ENCODE peak calls at places on chromosome 5, in seven cellular contexts. P, H, B, Q, I, T and E are unnamed samples.

GRCh38 chr5:61332891-61333350 is 863 bp downstream of the ZSWIM6 start:
- DNase-seq in P (no peak), H (no peak), B (peak; percentile 63), Q (peak; percentile 91), I (peak; percentile 69), T (peak; percentile 76), E (no peak)

GRCh38 chr5:93926831-93927600 is 185.6 kb upstream of the POU5F2 start:
- DNase-seq in P (no peak), H (no peak), B (no peak), Q (peak; percentile 58), I (no peak), T (peak; percentile 47), E (no peak)

GRCh38 chr5:54905942-54906537 is 79.4 kb downstream of the ESM1 start:
- DNase-seq in P (peak; percentile 21), H (peak; percentile 37), B (peak; percentile 42), Q (peak; percentile 83), I (peak; percentile 35), T (peak; percentile 70), E (peak; percentile 63)

GRCh38 chr5:83440826-83441225 is 30.7 kb upstream of the VCAN start:
- DNase-seq in P (no peak), H (no peak), B (no peak), Q (no peak), I (no peak), T (no peak), E (no peak)

GRCh38 chr5:199821-200645 is 8.7 kb downstream of the LRRC14B start:
- DNase-seq in P (no peak), H (no peak), B (no peak), Q (no peak), I (no peak), T (no peak), E (no peak)

GRCh38 chr5:103745353-103746065 is 182.9 kb upstream of the NUDT12 start:
- DNase-seq in P (no peak), H (no peak), B (no peak), Q (no peak), I (no peak), T (peak; percentile 4), E (no peak)

GRCh38 chr5:133460172-133460758 is 152.1 kb downstream of the FSTL4 start:
- DNase-seq in P (no peak), H (peak; percentile 16), B (peak; percentile 66), Q (peak; percentile 34), I (peak; percentile 14), T (no peak), E (no peak)

GRCh38 chr5:140883927-140884697 is 2.2 kb downstream of the PCDHA13 start:
- DNase-seq in P (no peak), H (no peak), B (no peak), Q (no peak), I (no peak), T (no peak), E (no peak)

GRCh38 chr5:127068771-127069330 is 4.5 kb downstream of the C5orf63 start:
- DNase-seq in P (no peak), H (no peak), B (no peak), Q (peak; percentile 32), I (no peak), T (no peak), E (no peak)

GRCh38 chr5:153350192-153350883 is 140.1 kb upstream of the GRIA1 start:
- DNase-seq in P (no peak), H (no peak), B (no peak), Q (no peak), I (no peak), T (no peak), E (no peak)

GRCh38 chr5:81245871-81246235 is 12.7 kb downstream of the CKMT2 start:
- DNase-seq in P (no peak), H (no peak), B (no peak), Q (no peak), I (no peak), T (no peak), E (no peak)

GRCh38 chr5:8340739-8341344 is 471.9 kb downstream of the MTRR start:
- DNase-seq in P (peak; percentile 16), H (no peak), B (no peak), Q (peak; percentile 54), I (peak; percentile 11), T (peak; percentile 69), E (peak; percentile 57)

GRCh38 chr5:116382874-116383266 is 191.8 kb downstream of the SEMA6A start:
- DNase-seq in P (no peak), H (no peak), B (no peak), Q (no peak), I (no peak), T (no peak), E (no peak)